ENCODE peak calls at places on chromosomes 1 and 21, in five cellular contexts. One of them, this sample, is unnamed.

GRCh38 chr1:166479052-166479631 is 312.3 kb upstream of the FAM78B start:
- DNase-seq in kidney epithelial cell: no peak
- DNase-seq in CD4-positive, CD25-positive, alpha-beta regulatory T cell: peak; percentile 21
- DNase-seq in transverse colon: peak; percentile 61
- DNase-seq in left ventricle myocardium inferior: peak; percentile 21
- DNase-seq in this sample: peak; percentile 6

GRCh38 chr1:202046227-202046626 is 35.8 kb downstream of the ELF3 start:
- DNase-seq in kidney epithelial cell: no peak
- DNase-seq in CD4-positive, CD25-positive, alpha-beta regulatory T cell: no peak
- DNase-seq in transverse colon: peak; percentile 93
- DNase-seq in left ventricle myocardium inferior: no peak
- DNase-seq in this sample: no peak

GRCh38 chr1:173393655-173393993 is 83.5 kb upstream of the PRDX6 start:
- DNase-seq in kidney epithelial cell: no peak
- DNase-seq in CD4-positive, CD25-positive, alpha-beta regulatory T cell: no peak
- DNase-seq in transverse colon: no peak
- DNase-seq in left ventricle myocardium inferior: no peak
- DNase-seq in this sample: peak; percentile 37

GRCh38 chr1:18981242-18981641 is 24.8 kb upstream of the IFFO2 start:
- DNase-seq in kidney epithelial cell: no peak
- DNase-seq in CD4-positive, CD25-positive, alpha-beta regulatory T cell: no peak
- DNase-seq in transverse colon: no peak
- DNase-seq in left ventricle myocardium inferior: no peak
- DNase-seq in this sample: no peak

GRCh38 chr1:183238071-183238470 is 52.0 kb downstream of the LAMC2 start:
- DNase-seq in kidney epithelial cell: no peak
- DNase-seq in CD4-positive, CD25-positive, alpha-beta regulatory T cell: no peak
- DNase-seq in transverse colon: no peak
- DNase-seq in left ventricle myocardium inferior: no peak
- DNase-seq in this sample: no peak

GRCh38 chr1:14366361-14367018 is 232.0 kb upstream of the KAZN start:
- DNase-seq in kidney epithelial cell: no peak
- DNase-seq in CD4-positive, CD25-positive, alpha-beta regulatory T cell: no peak
- DNase-seq in transverse colon: no peak
- DNase-seq in left ventricle myocardium inferior: peak; percentile 43
- DNase-seq in this sample: no peak

GRCh38 chr21:35294231-35294898 is 245.3 kb upstream of the RUNX1 start:
- DNase-seq in kidney epithelial cell: no peak
- DNase-seq in CD4-positive, CD25-positive, alpha-beta regulatory T cell: no peak
- DNase-seq in transverse colon: peak; percentile 78
- DNase-seq in left ventricle myocardium inferior: no peak
- DNase-seq in this sample: no peak

GRCh38 chr1:52435211-52435610 is 30.8 kb downstream of the PRPF38A start:
- DNase-seq in kidney epithelial cell: no peak
- DNase-seq in CD4-positive, CD25-positive, alpha-beta regulatory T cell: no peak
- DNase-seq in transverse colon: no peak
- DNase-seq in left ventricle myocardium inferior: no peak
- DNase-seq in this sample: no peak

GRCh38 chr1:184605941-184606340 is 148.7 kb downstream of the EDEM3 start:
- DNase-seq in kidney epithelial cell: no peak
- DNase-seq in CD4-positive, CD25-positive, alpha-beta regulatory T cell: no peak
- DNase-seq in transverse colon: no peak
- DNase-seq in left ventricle myocardium inferior: no peak
- DNase-seq in this sample: no peak

GRCh38 chr1:172948457-172948856 is 102.3 kb downstream of the TNFSF18 start:
- DNase-seq in kidney epithelial cell: no peak
- DNase-seq in CD4-positive, CD25-positive, alpha-beta regulatory T cell: no peak
- DNase-seq in transverse colon: no peak
- DNase-seq in left ventricle myocardium inferior: no peak
- DNase-seq in this sample: no peak

GRCh38 chr1:204684206-204684536 is 1.4 kb downstream of the LRRN2 start:
- DNase-seq in kidney epithelial cell: no peak
- DNase-seq in CD4-positive, CD25-positive, alpha-beta regulatory T cell: no peak
- DNase-seq in transverse colon: no peak
- DNase-seq in left ventricle myocardium inferior: no peak
- DNase-seq in this sample: no peak

GRCh38 chr1:172513480-172513879 is 19.5 kb upstream of the SUCO start:
- DNase-seq in kidney epithelial cell: no peak
- DNase-seq in CD4-positive, CD25-positive, alpha-beta regulatory T cell: no peak
- DNase-seq in transverse colon: no peak
- DNase-seq in left ventricle myocardium inferior: no peak
- DNase-seq in this sample: no peak

GRCh38 chr1:110184414-110184813 is 25.7 kb upstream of the KCNC4 start:
- DNase-seq in kidney epithelial cell: no peak
- DNase-seq in CD4-positive, CD25-positive, alpha-beta regulatory T cell: no peak
- DNase-seq in transverse colon: no peak
- DNase-seq in left ventricle myocardium inferior: no peak
- DNase-seq in this sample: no peak

GRCh38 chr1:16398371-16398953 is 31.4 kb downstream of the SZRD1 start:
- DNase-seq in kidney epithelial cell: no peak
- DNase-seq in CD4-positive, CD25-positive, alpha-beta regulatory T cell: no peak
- DNase-seq in transverse colon: no peak
- DNase-seq in left ventricle myocardium inferior: no peak
- DNase-seq in this sample: no peak

GRCh38 chr1:41784516-41785279 is 134.0 kb downstream of the HIVEP3 start:
- DNase-seq in kidney epithelial cell: no peak
- DNase-seq in CD4-positive, CD25-positive, alpha-beta regulatory T cell: no peak
- DNase-seq in transverse colon: no peak
- DNase-seq in left ventricle myocardium inferior: no peak
- DNase-seq in this sample: no peak

GRCh38 chr1:52225174-52225573 is 83.3 kb downstream of the ZFYVE9 start:
- DNase-seq in kidney epithelial cell: no peak
- DNase-seq in CD4-positive, CD25-positive, alpha-beta regulatory T cell: no peak
- DNase-seq in transverse colon: no peak
- DNase-seq in left ventricle myocardium inferior: no peak
- DNase-seq in this sample: no peak

GRCh38 chr1:9724706-9725476 is 73.4 kb downstream of the PIK3CD start:
- DNase-seq in kidney epithelial cell: no peak
- DNase-seq in CD4-positive, CD25-positive, alpha-beta regulatory T cell: peak; percentile 55
- DNase-seq in transverse colon: peak; percentile 65
- DNase-seq in left ventricle myocardium inferior: peak; percentile 50
- DNase-seq in this sample: peak; percentile 20

GRCh38 chr1:241716915-241717651 is 65.0 kb downstream of the WDR64 start:
- DNase-seq in kidney epithelial cell: no peak
- DNase-seq in CD4-positive, CD25-positive, alpha-beta regulatory T cell: no peak
- DNase-seq in transverse colon: no peak
- DNase-seq in left ventricle myocardium inferior: no peak
- DNase-seq in this sample: no peak

GRCh38 chr21:23725576-23725975 is 1881.7 kb downstream of the MRPL39 start:
- DNase-seq in kidney epithelial cell: no peak
- DNase-seq in CD4-positive, CD25-positive, alpha-beta regulatory T cell: no peak
- DNase-seq in transverse colon: no peak
- DNase-seq in left ventricle myocardium inferior: no peak
- DNase-seq in this sample: no peak

GRCh38 chr1:181099152-181100014 is 10.9 kb downstream of the IER5 start:
- DNase-seq in kidney epithelial cell: no peak
- DNase-seq in CD4-positive, CD25-positive, alpha-beta regulatory T cell: no peak
- DNase-seq in transverse colon: no peak
- DNase-seq in left ventricle myocardium inferior: no peak
- DNase-seq in this sample: no peak

GRCh38 chr1:24081190-24081589 is 30.7 kb downstream of the MYOM3 start:
- DNase-seq in kidney epithelial cell: no peak
- DNase-seq in CD4-positive, CD25-positive, alpha-beta regulatory T cell: no peak
- DNase-seq in transverse colon: no peak
- DNase-seq in left ventricle myocardium inferior: no peak
- DNase-seq in this sample: no peak

GRCh38 chr1:98034505-98034904 is 113.7 kb upstream of the DPYD start:
- DNase-seq in kidney epithelial cell: no peak
- DNase-seq in CD4-positive, CD25-positive, alpha-beta regulatory T cell: no peak
- DNase-seq in transverse colon: no peak
- DNase-seq in left ventricle myocardium inferior: no peak
- DNase-seq in this sample: no peak

GRCh38 chr1:24724345-24725208 is 20.7 kb upstream of the CLIC4 start:
- DNase-seq in kidney epithelial cell: no peak
- DNase-seq in CD4-positive, CD25-positive, alpha-beta regulatory T cell: no peak
- DNase-seq in transverse colon: no peak
- DNase-seq in left ventricle myocardium inferior: no peak
- DNase-seq in this sample: no peak

GRCh38 chr1:235018161-235018560 is 110.5 kb downstream of the TOMM20 start:
- DNase-seq in kidney epithelial cell: peak; percentile 73
- DNase-seq in CD4-positive, CD25-positive, alpha-beta regulatory T cell: no peak
- DNase-seq in transverse colon: no peak
- DNase-seq in left ventricle myocardium inferior: no peak
- DNase-seq in this sample: peak; percentile 92

GRCh38 chr21:36518883-36519492 is 39.1 kb upstream of the CLDN14 start:
- DNase-seq in kidney epithelial cell: no peak
- DNase-seq in CD4-positive, CD25-positive, alpha-beta regulatory T cell: no peak
- DNase-seq in transverse colon: no peak
- DNase-seq in left ventricle myocardium inferior: no peak
- DNase-seq in this sample: no peak

GRCh38 chr1:207823531-207823879 is 71.7 kb downstream of the CD46 start:
- DNase-seq in kidney epithelial cell: no peak
- DNase-seq in CD4-positive, CD25-positive, alpha-beta regulatory T cell: no peak
- DNase-seq in transverse colon: no peak
- DNase-seq in left ventricle myocardium inferior: no peak
- DNase-seq in this sample: no peak

DNA sequence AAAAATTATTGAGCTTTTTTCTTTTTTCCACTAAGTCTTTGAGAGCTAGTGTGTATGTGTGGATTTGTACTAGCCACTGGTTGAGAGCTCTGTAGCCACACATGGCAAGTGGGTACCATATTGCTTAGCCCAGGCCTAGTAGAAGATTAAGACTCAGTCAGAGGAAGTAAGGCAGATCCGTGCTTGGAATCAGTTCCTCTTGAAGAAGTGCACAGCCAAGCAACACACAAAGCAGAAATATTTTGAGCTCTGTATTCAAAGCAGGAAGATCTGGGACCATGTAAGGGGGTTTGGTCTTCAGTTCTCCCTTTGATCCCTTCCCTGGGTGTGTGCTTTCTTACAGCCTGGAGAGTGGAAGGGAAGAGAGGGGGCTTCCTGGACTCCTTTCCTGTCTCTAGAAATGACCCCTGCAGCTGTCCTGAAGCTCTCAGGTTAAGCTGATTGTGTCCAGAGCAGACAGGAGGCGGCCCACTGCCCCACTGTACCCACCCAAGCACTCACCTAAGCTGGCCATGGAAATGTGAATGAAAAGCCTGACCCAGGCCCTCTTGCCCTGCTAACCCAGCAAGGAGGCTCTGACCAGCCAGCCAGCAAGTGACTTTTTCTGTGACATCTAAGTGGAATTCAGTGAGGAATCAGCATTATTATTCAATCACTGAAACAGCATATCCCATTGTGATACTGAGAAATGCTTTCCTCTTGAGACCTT is 3.6 kb downstream of the ETS2 start:
- DNase-seq in kidney epithelial cell: no peak
- DNase-seq in CD4-positive, CD25-positive, alpha-beta regulatory T cell: no peak
- DNase-seq in transverse colon: peak; percentile 38
- DNase-seq in left ventricle myocardium inferior: no peak
- DNase-seq in this sample: no peak
- H3K4me3 ChIP-seq in kidney epithelial cell: no peak overlapping the region
- H3K4me3 ChIP-seq in CD4-positive, CD25-positive, alpha-beta regulatory T cell: no peak overlapping the region
- H3K4me3 ChIP-seq in transverse colon: peak overlapping the region; percentile 95
- H3K4me3 ChIP-seq in left ventricle myocardium inferior: peak overlapping the region; percentile 93
- H3K4me3 ChIP-seq in this sample: peak overlapping the region; percentile 41

DNA sequence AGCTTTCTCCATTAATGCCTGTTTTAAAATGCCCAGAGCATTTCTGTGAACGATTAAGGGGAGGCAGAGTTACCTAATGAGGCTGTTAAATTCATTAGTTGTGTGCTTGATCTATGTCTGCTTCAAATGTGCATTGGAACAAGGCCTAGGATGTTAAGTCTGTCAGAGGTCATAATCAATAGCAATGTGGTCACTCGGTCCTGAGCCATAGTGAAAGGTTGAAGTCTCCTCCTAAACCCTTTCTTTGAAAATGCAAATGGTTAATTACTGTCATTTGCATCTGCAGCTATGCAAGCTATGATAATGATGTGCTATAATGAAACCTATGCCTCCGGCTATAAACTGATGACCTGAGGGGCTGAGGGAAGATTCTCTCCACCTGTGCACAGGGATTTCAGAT is 114.2 kb upstream of the NR5A2 start:
- DNase-seq in kidney epithelial cell: no peak
- DNase-seq in CD4-positive, CD25-positive, alpha-beta regulatory T cell: no peak
- DNase-seq in transverse colon: no peak
- DNase-seq in left ventricle myocardium inferior: no peak
- DNase-seq in this sample: no peak
- H3K4me3 ChIP-seq in kidney epithelial cell: no peak overlapping the region
- H3K4me3 ChIP-seq in CD4-positive, CD25-positive, alpha-beta regulatory T cell: no peak overlapping the region
- H3K4me3 ChIP-seq in transverse colon: no peak overlapping the region
- H3K4me3 ChIP-seq in left ventricle myocardium inferior: no peak overlapping the region
- H3K4me3 ChIP-seq in this sample: no peak overlapping the region

DNA sequence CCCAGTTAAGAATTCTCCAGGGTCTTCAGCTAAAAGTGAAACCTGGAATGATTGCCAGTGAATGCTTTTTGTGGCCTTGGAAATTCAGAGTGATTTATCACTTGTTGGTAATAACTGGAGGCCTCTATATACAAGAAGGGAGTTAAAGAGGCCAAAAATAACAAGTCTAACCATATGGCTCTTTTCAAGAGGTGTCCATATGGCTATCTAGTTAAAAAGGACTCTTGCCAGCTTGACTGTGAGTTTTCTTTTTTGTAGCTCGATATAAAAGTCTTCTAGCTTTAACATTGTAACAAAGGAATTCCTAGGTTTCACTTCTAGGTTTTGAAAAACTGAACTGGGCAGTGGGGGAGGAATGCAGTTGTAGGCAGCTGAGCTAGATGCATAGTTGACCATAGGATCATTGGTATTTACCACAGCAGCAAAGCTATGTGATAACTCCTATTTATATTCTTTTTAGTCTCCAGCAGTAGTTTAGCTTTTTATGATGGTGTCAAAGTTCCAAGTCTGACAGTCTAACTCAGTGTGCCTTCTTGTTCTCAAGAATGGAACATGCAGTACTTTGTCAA is 44.4 kb downstream of the CACHD1 start:
- DNase-seq in kidney epithelial cell: no peak
- DNase-seq in CD4-positive, CD25-positive, alpha-beta regulatory T cell: no peak
- DNase-seq in transverse colon: no peak
- DNase-seq in left ventricle myocardium inferior: no peak
- DNase-seq in this sample: peak; percentile 74
- H3K4me3 ChIP-seq in kidney epithelial cell: no peak overlapping the region
- H3K4me3 ChIP-seq in CD4-positive, CD25-positive, alpha-beta regulatory T cell: no peak overlapping the region
- H3K4me3 ChIP-seq in transverse colon: no peak overlapping the region
- H3K4me3 ChIP-seq in left ventricle myocardium inferior: peak overlapping the region; percentile 21
- H3K4me3 ChIP-seq in this sample: no peak overlapping the region

GRCh38 chr1:63612971-63613370 is 19.8 kb downstream of the PGM1 start:
- DNase-seq in kidney epithelial cell: no peak
- DNase-seq in CD4-positive, CD25-positive, alpha-beta regulatory T cell: no peak
- DNase-seq in transverse colon: no peak
- DNase-seq in left ventricle myocardium inferior: no peak
- DNase-seq in this sample: no peak

GRCh38 chr1:63607322-63607721 is 14.1 kb downstream of the PGM1 start:
- DNase-seq in kidney epithelial cell: no peak
- DNase-seq in CD4-positive, CD25-positive, alpha-beta regulatory T cell: no peak
- DNase-seq in transverse colon: no peak
- DNase-seq in left ventricle myocardium inferior: no peak
- DNase-seq in this sample: no peak

GRCh38 chr1:63612564-63612963 is 19.4 kb downstream of the PGM1 start:
- DNase-seq in kidney epithelial cell: no peak
- DNase-seq in CD4-positive, CD25-positive, alpha-beta regulatory T cell: no peak
- DNase-seq in transverse colon: no peak
- DNase-seq in left ventricle myocardium inferior: no peak
- DNase-seq in this sample: no peak

GRCh38 chr1:63615809-63616420 is 22.7 kb downstream of the PGM1 start:
- DNase-seq in kidney epithelial cell: no peak
- DNase-seq in CD4-positive, CD25-positive, alpha-beta regulatory T cell: peak; percentile 50
- DNase-seq in transverse colon: peak; percentile 52
- DNase-seq in left ventricle myocardium inferior: no peak
- DNase-seq in this sample: peak; percentile 57

GRCh38 chr1:63611231-63611630 is 18.0 kb downstream of the PGM1 start:
- DNase-seq in kidney epithelial cell: no peak
- DNase-seq in CD4-positive, CD25-positive, alpha-beta regulatory T cell: no peak
- DNase-seq in transverse colon: no peak
- DNase-seq in left ventricle myocardium inferior: no peak
- DNase-seq in this sample: no peak
- H3K4me3 ChIP-seq in kidney epithelial cell: no peak overlapping the region
- H3K4me3 ChIP-seq in CD4-positive, CD25-positive, alpha-beta regulatory T cell: no peak overlapping the region
- H3K4me3 ChIP-seq in transverse colon: no peak overlapping the region
- H3K4me3 ChIP-seq in left ventricle myocardium inferior: no peak overlapping the region
- H3K4me3 ChIP-seq in this sample: no peak overlapping the region

GRCh38 chr1:35573776-35574654 is 901 bp downstream of the TFAP2E start:
- DNase-seq in kidney epithelial cell: no peak
- DNase-seq in CD4-positive, CD25-positive, alpha-beta regulatory T cell: no peak
- DNase-seq in transverse colon: no peak
- DNase-seq in left ventricle myocardium inferior: no peak
- DNase-seq in this sample: no peak
- H3K4me3 ChIP-seq in kidney epithelial cell: peak overlapping the region; percentile 49
- H3K4me3 ChIP-seq in CD4-positive, CD25-positive, alpha-beta regulatory T cell: no peak overlapping the region
- H3K4me3 ChIP-seq in transverse colon: peak overlapping the region; percentile 43
- H3K4me3 ChIP-seq in left ventricle myocardium inferior: peak overlapping the region; percentile 62
- H3K4me3 ChIP-seq in this sample: no peak overlapping the region

This sample was measured in AG04450.